ENCODE peak calls at places on chromosomes 11 and 22, in five cellular contexts. W, B, C, M and Q are unnamed samples.

GRCh38 chr11:1568451-1568911 is 3.6 kb downstream of the DUSP8 start:
- DNase-seq in C (no peak), B (peak; percentile 39), W (no peak), M (no peak), Q (no peak)

GRCh38 chr11:16788141-16789060 is 50.0 kb downstream of the C11orf58 start:
- DNase-seq in B (peak; percentile 81), W (peak; percentile 76), M (peak; percentile 49), C (peak; percentile 70), Q (peak; percentile 85)

GRCh38 chr22:48828688-48829087 is 999.0 kb downstream of the BRD1 start:
- DNase-seq in C (no peak), B (no peak), W (no peak), M (no peak), Q (no peak)

GRCh38 chr11:116742104-116742503 is 30.7 kb downstream of the BUD13 start:
- DNase-seq in W (no peak), C (no peak), B (no peak), M (peak; percentile 24), Q (no peak)

GRCh38 chr11:87143663-87144062 is 105.9 kb downstream of the TMEM135 start:
- DNase-seq in W (no peak), B (no peak), C (no peak), M (no peak), Q (no peak)

GRCh38 chr22:39215430-39216142 is 29.2 kb downstream of the PDGFB start:
- DNase-seq in B (no peak), C (peak; percentile 36), M (no peak), W (no peak), Q (no peak)

GRCh38 chr11:72174299-72175070 is 17.5 kb upstream of the FOLR1 start:
- DNase-seq in C (no peak), M (no peak), W (no peak), B (no peak), Q (no peak)

GRCh38 chr22:22895776-22896445 is 8.3 kb downstream of the IGLL5 start:
- DNase-seq in M (no peak), C (no peak), W (no peak), B (no peak), Q (no peak)

GRCh38 chr11:64649304-64649703 is 58.3 kb downstream of the SLC22A12 start:
- DNase-seq in M (no peak), B (peak; percentile 56), C (peak; percentile 48), W (peak; percentile 35), Q (peak; percentile 7)

GRCh38 chr22:21712751-21713427 is 22.7 kb downstream of the YPEL1 start:
- DNase-seq in M (peak; percentile 30), B (peak; percentile 58), W (peak; percentile 69), C (peak; percentile 70), Q (peak; percentile 83)

GRCh38 chr22:20243545-20244249 is 24.4 kb downstream of the RTN4R start:
- DNase-seq in M (peak; percentile 32), W (peak; percentile 74), B (no peak), C (peak; percentile 13), Q (peak; percentile 85)

GRCh38 chr11:111059726-111060125 is 185.8 kb upstream of the POU2AF2 start:
- DNase-seq in W (no peak), B (no peak), C (no peak), M (no peak), Q (peak; percentile 45)

GRCh38 chr11:119663279-119663678 is 65.7 kb downstream of the NECTIN1 start:
- DNase-seq in C (no peak), W (no peak), B (no peak), M (no peak), Q (no peak)

GRCh38 chr11:130897262-130898182 is 18.8 kb downstream of the SNX19 start:
- DNase-seq in M (peak; percentile 83), B (no peak), W (no peak), C (no peak), Q (peak; percentile 99)

GRCh38 chr11:132589802-132590201 is 942.5 kb downstream of the OPCML start:
- DNase-seq in M (no peak), B (no peak), W (no peak), C (no peak), Q (peak; percentile 57)

GRCh38 chr11:85787809-85788805 is 22.8 kb downstream of the SYTL2 start:
- DNase-seq in W (no peak), C (peak; percentile 66), M (no peak), B (no peak), Q (no peak)

GRCh38 chr11:134944986-134945385 is 532.9 kb upstream of the B3GAT1 start:
- DNase-seq in C (no peak), B (no peak), W (no peak), M (no peak), Q (no peak)

GRCh38 chr11:10155793-10156490 is 138.1 kb downstream of the SBF2 start:
- DNase-seq in C (no peak), M (no peak), W (no peak), B (peak; percentile 16), Q (no peak)

GRCh38 chr11:71995726-71996291 is 2.9 kb upstream of the IL18BP start:
- DNase-seq in B (no peak), W (no peak), C (no peak), M (no peak), Q (no peak)

GRCh38 chr11:70445091-70445490 is 46.8 kb downstream of the CTTN start:
- DNase-seq in W (no peak), M (no peak), C (no peak), B (no peak), Q (no peak)

GRCh38 chr11:9574806-9575530 is 1.5 kb downstream of the WEE1 start:
- DNase-seq in M (no peak), C (peak; percentile 75), B (peak; percentile 37), W (peak; percentile 55), Q (peak; percentile 92)

GRCh38 chr11:94507485-94507884 is 4.8 kb upstream of the C11orf97 start:
- DNase-seq in C (no peak), W (no peak), B (no peak), M (no peak), Q (no peak)

GRCh38 chr22:38937036-38937435 is 20.4 kb upstream of the APOBEC3A start:
- DNase-seq in B (no peak), W (no peak), C (no peak), M (no peak), Q (no peak)

GRCh38 chr11:29093416-29093815 is 923.4 kb downstream of the KCNA4 start:
- DNase-seq in M (peak; percentile 47), B (no peak), W (peak; percentile 38), C (peak; percentile 33), Q (peak; percentile 82)

GRCh38 chr22:49519117-49519737 is 308.4 kb downstream of the BRD1 start:
- DNase-seq in M (no peak), C (no peak), B (no peak), W (no peak), Q (no peak)

GRCh38 chr22:50102946-50103345 is 13.1 kb downstream of the MOV10L1 start:
- DNase-seq in M (no peak), W (no peak), C (peak; percentile 10), B (no peak), Q (no peak)